ENCODE peak calls at places on chromosomes 4 and X, in seven cellular contexts. One of them, this sample, is unnamed.

GRCh38 chr4:31737419-31737818 is 1017.2 kb downstream of the PCDH7 start:
- DNase-seq in HCT116: no peak
- DNase-seq in HepG2: no peak
- DNase-seq in GM12878: peak; percentile 9
- DNase-seq in H1: no peak
- DNase-seq in SK-N-SH: no peak
- DNase-seq in K562: no peak
- DNase-seq in this sample: no peak

GRCh38 chr4:7129871-7130609 is 62.2 kb upstream of the GRPEL1 start:
- DNase-seq in K562: no peak
- DNase-seq in GM12878: no peak
- DNase-seq in H1: no peak
- DNase-seq in HCT116: no peak
- DNase-seq in HepG2: no peak
- DNase-seq in SK-N-SH: no peak
- DNase-seq in this sample: no peak

GRCh38 chr4:4284827-4285618 is 4.9 kb downstream of the LYAR start:
- DNase-seq in GM12878: no peak
- DNase-seq in K562: no peak
- DNase-seq in HCT116: no peak
- DNase-seq in SK-N-SH: no peak
- DNase-seq in H1: no peak
- DNase-seq in HepG2: peak; percentile 67
- DNase-seq in this sample: no peak

GRCh38 chr4:150379454-150379853 is 202.5 kb upstream of the MAB21L2 start:
- DNase-seq in GM12878: no peak
- DNase-seq in HCT116: no peak
- DNase-seq in HepG2: no peak
- DNase-seq in SK-N-SH: no peak
- DNase-seq in K562: no peak
- DNase-seq in H1: no peak
- DNase-seq in this sample: no peak

GRCh38 chrX:10157545-10157944 is 770 bp downstream of the CLCN4 start:
- DNase-seq in K562: no peak
- DNase-seq in GM12878: no peak
- DNase-seq in H1: no peak
- DNase-seq in HepG2: no peak
- DNase-seq in SK-N-SH: no peak
- DNase-seq in HCT116: no peak
- DNase-seq in this sample: no peak

GRCh38 chr4:17810260-17811077 is at the start of the genes DCAF16 and NCAPG:
- DNase-seq in GM12878: peak; percentile 98
- DNase-seq in K562: peak; percentile 94
- DNase-seq in H1: peak; percentile 98
- DNase-seq in SK-N-SH: peak; percentile 96
- DNase-seq in HCT116: peak; percentile 98
- DNase-seq in HepG2: peak; percentile 98
- DNase-seq in this sample: peak; percentile 89

GRCh38 chr4:90127706-90128345 is 632 bp downstream of the CCSER1 start:
- DNase-seq in SK-N-SH: peak; percentile 72
- DNase-seq in HepG2: no peak
- DNase-seq in GM12878: no peak
- DNase-seq in H1: no peak
- DNase-seq in K562: no peak
- DNase-seq in HCT116: no peak
- DNase-seq in this sample: no peak

GRCh38 chrX:119729408-119730201 is 28.8 kb upstream of the SOWAHD start:
- DNase-seq in HepG2: peak; percentile 55
- DNase-seq in HCT116: peak; percentile 54
- DNase-seq in H1: peak; percentile 21
- DNase-seq in SK-N-SH: peak; percentile 66
- DNase-seq in GM12878: peak; percentile 31
- DNase-seq in K562: peak; percentile 37
- DNase-seq in this sample: peak; percentile 54

GRCh38 chrX:17375631-17376380 is 806 bp downstream of the NHS start:
- DNase-seq in HepG2: no peak
- DNase-seq in SK-N-SH: peak; percentile 64
- DNase-seq in GM12878: no peak
- DNase-seq in K562: no peak
- DNase-seq in HCT116: no peak
- DNase-seq in H1: no peak
- DNase-seq in this sample: no peak

GRCh38 chrX:12681047-12681446 is 110.2 kb upstream of the PRPS2 start:
- DNase-seq in K562: no peak
- DNase-seq in HepG2: no peak
- DNase-seq in H1: no peak
- DNase-seq in GM12878: no peak
- DNase-seq in SK-N-SH: no peak
- DNase-seq in HCT116: no peak
- DNase-seq in this sample: no peak

GRCh38 chr4:26047795-26048194 is 133.8 kb downstream of the SMIM20 start:
- DNase-seq in HCT116: no peak
- DNase-seq in HepG2: no peak
- DNase-seq in H1: no peak
- DNase-seq in SK-N-SH: no peak
- DNase-seq in K562: no peak
- DNase-seq in GM12878: no peak
- DNase-seq in this sample: no peak

GRCh38 chr4:183842134-183842838 is 62.8 kb upstream of the STOX2 start:
- DNase-seq in K562: no peak
- DNase-seq in H1: no peak
- DNase-seq in HCT116: no peak
- DNase-seq in GM12878: no peak
- DNase-seq in SK-N-SH: no peak
- DNase-seq in HepG2: no peak
- DNase-seq in this sample: no peak

GRCh38 chrX:108261541-108262218 is 170.1 kb downstream of the ATG4A start:
- DNase-seq in SK-N-SH: no peak
- DNase-seq in HCT116: no peak
- DNase-seq in HepG2: peak; percentile 65
- DNase-seq in H1: no peak
- DNase-seq in K562: no peak
- DNase-seq in GM12878: no peak
- DNase-seq in this sample: no peak

GRCh38 chrX:2698604-2699003 is 7.5 kb downstream of the CD99 start:
- DNase-seq in H1: no peak
- DNase-seq in HCT116: no peak
- DNase-seq in SK-N-SH: no peak
- DNase-seq in HepG2: no peak
- DNase-seq in K562: no peak
- DNase-seq in GM12878: no peak
- DNase-seq in this sample: no peak

GRCh38 chr4:165204462-165204830 is 2.9 kb upstream of the KLHL2 start:
- DNase-seq in H1: no peak
- DNase-seq in K562: no peak
- DNase-seq in SK-N-SH: no peak
- DNase-seq in HepG2: no peak
- DNase-seq in GM12878: no peak
- DNase-seq in HCT116: no peak
- DNase-seq in this sample: no peak

GRCh38 chr4:175066923-175067627 is 148.9 kb downstream of the ADAM29 start:
- DNase-seq in HepG2: no peak
- DNase-seq in K562: no peak
- DNase-seq in HCT116: no peak
- DNase-seq in H1: no peak
- DNase-seq in GM12878: no peak
- DNase-seq in SK-N-SH: no peak
- DNase-seq in this sample: no peak

GRCh38 chr4:6372649-6373525 is 99.5 kb downstream of the PPP2R2C start:
- DNase-seq in HepG2: peak; percentile 35
- DNase-seq in HCT116: peak; percentile 54
- DNase-seq in GM12878: peak; percentile 5
- DNase-seq in SK-N-SH: peak; percentile 83
- DNase-seq in H1: no peak
- DNase-seq in K562: peak; percentile 92
- DNase-seq in this sample: no peak

GRCh38 chrX:70174754-70175153 is 2.5 kb upstream of the DGAT2L6 start:
- DNase-seq in GM12878: no peak
- DNase-seq in HCT116: no peak
- DNase-seq in K562: no peak
- DNase-seq in HepG2: no peak
- DNase-seq in H1: no peak
- DNase-seq in SK-N-SH: no peak
- DNase-seq in this sample: no peak
- TF ChIP-seq SIN3A in GM12878: no peak
- TF ChIP-seq SIN3A in HCT116: no peak
- TF ChIP-seq SIN3A in K562: no peak
- TF ChIP-seq SIN3A in HepG2: no peak
- TF ChIP-seq SIN3A in H1: no peak
- TF ChIP-seq SIN3A in SK-N-SH: no peak
- TF ChIP-seq SIN3A in this sample: no peak

DNA sequence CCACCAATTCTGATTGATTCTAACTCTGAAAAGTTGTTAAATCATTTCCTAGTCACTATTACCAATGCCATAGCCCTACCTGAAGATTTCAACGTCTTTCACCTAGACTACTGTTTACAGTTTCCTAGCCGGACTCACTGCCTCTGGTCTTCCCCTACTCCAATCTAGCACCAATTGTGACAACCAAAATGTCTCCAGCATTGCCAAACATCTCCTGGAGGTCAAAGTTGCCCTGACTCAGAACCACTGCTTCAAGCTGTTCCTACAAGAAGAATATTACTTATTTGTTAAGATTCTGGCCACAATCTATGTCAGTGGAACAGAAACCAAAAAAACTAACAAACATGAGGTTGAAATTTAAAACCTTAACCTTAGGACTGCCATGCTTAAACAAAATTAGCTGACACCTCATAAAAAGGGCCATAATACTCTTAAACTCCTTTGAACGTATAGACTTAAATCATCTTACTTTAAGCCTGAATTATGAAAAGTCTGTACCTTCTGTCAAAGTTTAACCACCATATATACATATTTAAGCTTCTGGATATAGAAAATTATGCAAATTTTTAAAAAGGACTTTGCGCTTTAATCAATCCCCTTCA is 2.1 kb downstream of the PDS5A start:
- DNase-seq in GM12878: no peak
- DNase-seq in HCT116: no peak
- DNase-seq in SK-N-SH: no peak
- DNase-seq in H1: no peak
- DNase-seq in HepG2: no peak
- DNase-seq in K562: no peak
- DNase-seq in this sample: no peak
- H3K4me3 ChIP-seq in GM12878: peak overlapping the region; percentile 93
- H3K4me3 ChIP-seq in HCT116: peak overlapping the region; percentile 92
- H3K4me3 ChIP-seq in SK-N-SH: peak overlapping the region; percentile 82
- H3K4me3 ChIP-seq in H1: no peak overlapping the region
- H3K4me3 ChIP-seq in HepG2: peak overlapping the region; percentile 99
- H3K4me3 ChIP-seq in K562: peak overlapping the region; percentile 92
- H3K4me3 ChIP-seq in this sample: peak overlapping the region; percentile 59

GRCh38 chr4:54423066-54423465 is 194.0 kb downstream of the PDGFRA start:
- DNase-seq in SK-N-SH: no peak
- DNase-seq in HepG2: no peak
- DNase-seq in K562: no peak
- DNase-seq in GM12878: no peak
- DNase-seq in HCT116: no peak
- DNase-seq in H1: no peak
- DNase-seq in this sample: no peak
- TF ChIP-seq SIN3A in SK-N-SH: no peak
- TF ChIP-seq SIN3A in HepG2: no peak
- TF ChIP-seq SIN3A in K562: no peak
- TF ChIP-seq SIN3A in GM12878: no peak
- TF ChIP-seq SIN3A in HCT116: no peak
- TF ChIP-seq SIN3A in H1: no peak
- TF ChIP-seq SIN3A in this sample: no peak

GRCh38 chr4:154417358-154417673 is 74.3 kb downstream of the DCHS2 start:
- DNase-seq in HepG2: no peak
- DNase-seq in H1: no peak
- DNase-seq in HCT116: no peak
- DNase-seq in SK-N-SH: no peak
- DNase-seq in GM12878: no peak
- DNase-seq in K562: no peak
- DNase-seq in this sample: no peak
- H3K4me3 ChIP-seq in HepG2: peak overlapping the region; percentile 67
- H3K4me3 ChIP-seq in H1: no peak overlapping the region
- H3K4me3 ChIP-seq in HCT116: peak overlapping the region; percentile 51
- H3K4me3 ChIP-seq in SK-N-SH: no peak overlapping the region
- H3K4me3 ChIP-seq in GM12878: no peak overlapping the region
- H3K4me3 ChIP-seq in K562: peak overlapping the region; percentile 41
- H3K4me3 ChIP-seq in this sample: peak overlapping the region; percentile 62

DNA sequence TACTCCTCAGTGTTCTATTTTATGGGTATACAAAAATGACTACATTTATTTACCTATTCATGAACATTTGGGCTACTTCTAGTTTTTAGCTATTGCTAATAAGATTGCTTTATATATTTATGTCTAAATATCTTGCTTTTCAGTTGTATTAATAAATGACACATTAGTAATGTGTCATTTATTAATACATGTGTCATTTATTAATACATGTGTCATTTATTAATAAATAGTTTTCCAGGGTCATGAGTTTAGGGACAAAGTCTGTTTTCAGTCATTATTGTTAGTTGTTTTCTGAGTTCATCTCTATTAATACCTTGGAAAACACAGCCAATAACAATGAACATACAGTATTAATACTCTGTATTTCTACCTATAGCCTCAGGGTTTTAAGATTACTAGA is 1630.7 kb upstream of the IGFBP7 start:
- DNase-seq in K562: no peak
- DNase-seq in HepG2: no peak
- DNase-seq in GM12878: no peak
- DNase-seq in H1: no peak
- DNase-seq in SK-N-SH: no peak
- DNase-seq in HCT116: no peak
- DNase-seq in this sample: no peak
- TF ChIP-seq SIN3A in K562: no peak
- TF ChIP-seq SIN3A in HepG2: no peak
- TF ChIP-seq SIN3A in GM12878: no peak
- TF ChIP-seq SIN3A in H1: no peak
- TF ChIP-seq SIN3A in SK-N-SH: no peak
- TF ChIP-seq SIN3A in HCT116: no peak
- TF ChIP-seq SIN3A in this sample: no peak

DNA sequence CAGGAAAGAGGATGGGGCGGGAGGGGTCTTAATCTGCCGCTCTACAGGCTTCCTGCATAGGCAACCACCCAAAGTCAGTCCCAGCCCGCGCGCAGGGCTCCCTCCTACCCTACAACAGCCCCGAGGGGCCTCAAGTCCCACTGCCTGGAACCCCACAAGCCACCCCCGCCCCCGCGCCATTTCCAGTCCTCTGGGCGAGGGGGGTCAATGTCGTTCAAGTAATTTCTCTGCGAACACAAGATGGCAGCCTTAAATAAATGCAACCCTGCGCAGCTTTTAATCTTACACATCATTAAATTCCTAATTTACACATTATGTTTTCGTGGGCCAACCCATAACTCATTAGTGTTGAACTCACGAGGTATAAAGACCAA is 92.9 kb downstream of the BCOR start:
- DNase-seq in SK-N-SH: no peak
- DNase-seq in HepG2: no peak
- DNase-seq in GM12878: no peak
- DNase-seq in K562: no peak
- DNase-seq in HCT116: no peak
- DNase-seq in H1: no peak
- DNase-seq in this sample: no peak
- H3K4me3 ChIP-seq in SK-N-SH: no peak overlapping the region
- H3K4me3 ChIP-seq in HepG2: no peak overlapping the region
- H3K4me3 ChIP-seq in GM12878: no peak overlapping the region
- H3K4me3 ChIP-seq in K562: no peak overlapping the region
- H3K4me3 ChIP-seq in HCT116: no peak overlapping the region
- H3K4me3 ChIP-seq in H1: peak overlapping the region; percentile 43
- H3K4me3 ChIP-seq in this sample: no peak overlapping the region

GRCh38 chrX:45900751-45901150 is 644.5 kb downstream of the ZNF674 start:
- DNase-seq in HepG2: no peak
- DNase-seq in K562: no peak
- DNase-seq in GM12878: no peak
- DNase-seq in HCT116: no peak
- DNase-seq in SK-N-SH: no peak
- DNase-seq in H1: no peak
- DNase-seq in this sample: no peak
- TF ChIP-seq SIN3A in HepG2: no peak
- TF ChIP-seq SIN3A in K562: no peak
- TF ChIP-seq SIN3A in GM12878: no peak
- TF ChIP-seq SIN3A in HCT116: no peak
- TF ChIP-seq SIN3A in SK-N-SH: no peak
- TF ChIP-seq SIN3A in H1: no peak
- TF ChIP-seq SIN3A in this sample: no peak

This sample was measured in Panc1.